ENCODE peak calls at places on chromosomes 2 and 18, in ten cellular contexts. G, U, Q, X, K, N, V, Z, E and F are unnamed samples.

GRCh38 chr2:1628893-1629292 is 115.4 kb downstream of the PXDN start:
- DNase-seq in G (no peak), U (peak; percentile 59), Q (no peak), X (no peak), K (no peak), N (peak; percentile 60), V (peak; percentile 93), Z (peak; percentile 67), E (no peak), F (no peak)

GRCh38 chr18:8854962-8855361 is 149.6 kb downstream of the MTCL1 start:
- DNase-seq in G (no peak), U (no peak), Q (no peak), X (no peak), K (no peak), N (no peak), V (no peak), Z (no peak), E (no peak), F (no peak)

GRCh38 chr2:203579131-203579643 is 44.1 kb upstream of the RAPH1 start:
- DNase-seq in G (no peak), U (peak; percentile 98), Q (peak; percentile 63), X (no peak), K (no peak), N (peak; percentile 71), V (peak; percentile 100), Z (no peak), E (peak; percentile 41), F (peak; percentile 61)

GRCh38 chr2:120434487-120434886 is 88.6 kb downstream of the INHBB start:
- DNase-seq in G (peak; percentile 28), U (no peak), Q (no peak), X (no peak), K (no peak), N (no peak), V (no peak), Z (no peak), E (no peak), F (no peak)

GRCh38 chr2:98087447-98088065 is 589 bp downstream of the VWA3B start:
- DNase-seq in G (no peak), U (no peak), Q (no peak), X (no peak), K (no peak), N (no peak), V (no peak), Z (no peak), E (no peak), F (no peak)

GRCh38 chr2:227933891-227934290 is 62.5 kb downstream of the DAW1 start:
- DNase-seq in G (peak; percentile 3), U (no peak), Q (no peak), X (no peak), K (no peak), N (no peak), V (no peak), Z (no peak), E (no peak), F (no peak)

GRCh38 chr2:225090746-225091145 is 48.5 kb upstream of the DOCK10 start:
- DNase-seq in G (no peak), U (no peak), Q (no peak), X (no peak), K (no peak), N (peak; percentile 38), V (peak; percentile 79), Z (no peak), E (no peak), F (no peak)

GRCh38 chr2:3244486-3244885 is 133.1 kb downstream of the EIPR1 start:
- DNase-seq in G (no peak), U (no peak), Q (no peak), X (no peak), K (no peak), N (no peak), V (no peak), Z (no peak), E (no peak), F (no peak)

GRCh38 chr2:118982039-118982438 is 40.0 kb downstream of the MARCO start:
- DNase-seq in G (no peak), U (no peak), Q (no peak), X (no peak), K (no peak), N (no peak), V (no peak), Z (no peak), E (no peak), F (no peak)

GRCh38 chr18:45854036-45854586 is 28.6 kb downstream of the SIGLEC15 start:
- DNase-seq in G (no peak), U (no peak), Q (no peak), X (no peak), K (no peak), N (no peak), V (no peak), Z (no peak), E (no peak), F (no peak)

GRCh38 chr18:61687317-61687716 is 205.5 kb downstream of the RNF152 start:
- DNase-seq in G (no peak), U (no peak), Q (no peak), X (no peak), K (no peak), N (no peak), V (no peak), Z (no peak), E (no peak), F (no peak)

GRCh38 chr2:112160591-112161250 is 22.5 kb downstream of the FBLN7 start:
- DNase-seq in G (no peak), U (no peak), Q (no peak), X (no peak), K (no peak), N (no peak), V (no peak), Z (no peak), E (no peak), F (no peak)

GRCh38 chr2:170341684-170342631 is 164.0 kb downstream of the MYO3B start:
- DNase-seq in G (no peak), U (no peak), Q (no peak), X (no peak), K (no peak), N (no peak), V (no peak), Z (no peak), E (no peak), F (no peak)

GRCh38 chr2:41947701-41948396 is 100.0 kb upstream of the PKDCC start:
- DNase-seq in G (peak; percentile 77), U (no peak), Q (no peak), X (no peak), K (no peak), N (no peak), V (no peak), Z (peak; percentile 58), E (peak; percentile 64), F (no peak)

GRCh38 chr18:75544051-75544481 is 116.6 kb upstream of the SMIM21 start:
- DNase-seq in G (no peak), U (no peak), Q (no peak), X (no peak), K (no peak), N (no peak), V (no peak), Z (no peak), E (no peak), F (no peak)

GRCh38 chr2:212387146-212387545 is 151.5 kb downstream of the ERBB4 start:
- DNase-seq in G (no peak), U (no peak), Q (no peak), X (no peak), K (no peak), N (no peak), V (no peak), Z (no peak), E (no peak), F (no peak)

GRCh38 chr2:207103132-207103531 is 62.6 kb downstream of the KLF7 start:
- DNase-seq in G (no peak), U (no peak), Q (no peak), X (no peak), K (no peak), N (no peak), V (no peak), Z (no peak), E (peak; percentile 70), F (no peak)
- H3K36me3 ChIP-seq in G (no peaks in the 10 kb centered on the region), U (no peaks in the 10 kb centered on the region), Q (no peaks in the 10 kb centered on the region), X (peaks cover 2% of the 10 kb centered on the region), K (no peaks in the 10 kb centered on the region), N (peaks cover 70% of the 10 kb centered on the region), V (peaks cover 28% of the 10 kb centered on the region), Z (no peaks in the 10 kb centered on the region), E (no peaks in the 10 kb centered on the region), F (no peaks in the 10 kb centered on the region)

GRCh38 chr2:127712999-127713398 is 11.7 kb downstream of the SFT2D3 start:
- DNase-seq in G (no peak), U (no peak), Q (no peak), X (no peak), K (no peak), N (no peak), V (no peak), Z (no peak), E (no peak), F (no peak)
- H3K36me3 ChIP-seq in G (peaks cover 6% of the 10 kb centered on the region), U (peaks cover 4% of the 10 kb centered on the region), Q (peaks cover 14% of the 10 kb centered on the region), X (peaks cover 14% of the 10 kb centered on the region), K (peaks cover 82% of the 10 kb centered on the region), N (peaks cover 27% of the 10 kb centered on the region), V (peaks cover 8% of the 10 kb centered on the region), Z (no peaks in the 10 kb centered on the region), E (peaks cover 33% of the 10 kb centered on the region), F (no peaks in the 10 kb centered on the region)

GRCh38 chr2:239954166-239955085 is 70.7 kb downstream of the NDUFA10 start:
- DNase-seq in G (no peak), U (no peak), Q (no peak), X (no peak), K (no peak), N (peak; percentile 13), V (no peak), Z (peak; percentile 41), E (no peak), F (no peak)
- H3K36me3 ChIP-seq in G (no peaks in the 10 kb centered on the region), U (no peaks in the 10 kb centered on the region), Q (no peaks in the 10 kb centered on the region), X (no peaks in the 10 kb centered on the region), K (peaks cover 14% of the 10 kb centered on the region), N (no peaks in the 10 kb centered on the region), V (no peaks in the 10 kb centered on the region), Z (no peaks in the 10 kb centered on the region), E (no peaks in the 10 kb centered on the region), F (no peaks in the 10 kb centered on the region)

GRCh38 chr2:24301599-24301998 is 58.7 kb downstream of the ITSN2 start:
- DNase-seq in G (no peak), U (no peak), Q (no peak), X (no peak), K (no peak), N (no peak), V (no peak), Z (no peak), E (no peak), F (no peak)

GRCh38 chr2:24307961-24308360 is 52.4 kb downstream of the ITSN2 start:
- DNase-seq in G (no peak), U (no peak), Q (no peak), X (no peak), K (no peak), N (no peak), V (no peak), Z (no peak), E (no peak), F (no peak)

GRCh38 chr2:24304098-24304497 is 56.2 kb downstream of the ITSN2 start:
- DNase-seq in G (peak; percentile 11), U (no peak), Q (no peak), X (no peak), K (no peak), N (peak; percentile 45), V (peak; percentile 67), Z (peak; percentile 89), E (peak; percentile 7), F (no peak)

DNA sequence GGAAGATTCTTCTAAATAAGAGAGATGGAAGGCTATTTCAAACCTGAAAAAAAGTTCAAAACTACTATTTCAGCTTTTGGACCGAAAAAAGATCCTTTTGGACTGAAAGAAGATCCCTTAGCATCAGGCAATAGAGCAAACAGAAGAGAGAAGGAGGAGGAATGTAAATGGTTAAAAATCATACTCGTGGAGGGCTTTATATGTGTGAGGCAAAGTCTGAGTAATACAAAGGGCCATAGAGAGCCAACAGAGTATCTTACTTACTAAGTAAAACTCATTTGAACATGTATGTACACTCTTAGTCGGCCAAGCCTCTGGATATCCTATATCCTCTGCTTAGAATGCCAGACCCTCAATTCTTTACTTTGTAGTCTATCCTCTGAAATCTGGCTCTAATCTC is 55.7 kb downstream of the ITSN2 start:
- DNase-seq in G (no peak), U (no peak), Q (no peak), X (no peak), K (no peak), N (no peak), V (no peak), Z (no peak), E (no peak), F (no peak)
- H3K36me3 ChIP-seq in G (no peaks in the 10 kb centered on the region), U (peaks cover 22% of the 10 kb centered on the region), Q (peaks cover 8% of the 10 kb centered on the region), X (peaks cover 29% of the 10 kb centered on the region), K (peaks cover 71% of the 10 kb centered on the region), N (peaks cover 12% of the 10 kb centered on the region), V (peaks cover 4% of the 10 kb centered on the region), Z (no peaks in the 10 kb centered on the region), E (peaks cover under 1% of the 10 kb centered on the region), F (no peaks in the 10 kb centered on the region)